ENCODE peak calls at places on chromosome 9, in four cellular contexts. J is heart left ventricle, L is HCT116, Q is testis. Z is an unnamed sample.

GRCh38 chr9:122180633-122181032 is 20.9 kb downstream of the MORN5 start:
- DNase-seq in J (no peak), L (peak; percentile 4), Q (peak; percentile 54), Z (no peak)

GRCh38 chr9:21730899-21731298 is 71.5 kb upstream of the MTAP start:
- DNase-seq in J (no peak), L (no peak), Q (no peak), Z (no peak)

GRCh38 chr9:20594521-20594920 is 27.8 kb downstream of the MLLT3 start:
- DNase-seq in J (no peak), L (no peak), Q (no peak), Z (no peak)

GRCh38 chr9:120383999-120384924 is 195.7 kb downstream of the CDK5RAP2 start:
- DNase-seq in J (peak; percentile 37), L (no peak), Q (no peak), Z (no peak)

GRCh38 chr9:95005276-95006141 is 279.0 kb downstream of the AOPEP start:
- DNase-seq in J (no peak), L (no peak), Q (peak; percentile 34), Z (peak; percentile 30)

GRCh38 chr9:110443146-110443877 is 105.6 kb upstream of the TXNDC8 start:
- DNase-seq in J (no peak), L (no peak), Q (no peak), Z (no peak)

GRCh38 chr9:122118343-122119165 is 25.4 kb upstream of the TTLL11 start:
- DNase-seq in J (no peak), L (no peak), Q (no peak), Z (no peak)

GRCh38 chr9:90287567-90288274 is 354.9 kb downstream of the DIRAS2 start:
- DNase-seq in J (no peak), L (no peak), Q (no peak), Z (no peak)

GRCh38 chr9:130846487-130847305 is 11.6 kb downstream of the ABL1 start:
- DNase-seq in J (peak; percentile 51), L (no peak), Q (peak; percentile 34), Z (peak; percentile 89)

GRCh38 chr9:3571500-3571899 is 45.7 kb upstream of the RFX3 start:
- DNase-seq in J (no peak), L (no peak), Q (no peak), Z (no peak)

GRCh38 chr9:134210511-134210907 is 46.1 kb upstream of the RNU6ATAC start:
- DNase-seq in J (peak; percentile 20), L (no peak), Q (no peak), Z (no peak)

DNA sequence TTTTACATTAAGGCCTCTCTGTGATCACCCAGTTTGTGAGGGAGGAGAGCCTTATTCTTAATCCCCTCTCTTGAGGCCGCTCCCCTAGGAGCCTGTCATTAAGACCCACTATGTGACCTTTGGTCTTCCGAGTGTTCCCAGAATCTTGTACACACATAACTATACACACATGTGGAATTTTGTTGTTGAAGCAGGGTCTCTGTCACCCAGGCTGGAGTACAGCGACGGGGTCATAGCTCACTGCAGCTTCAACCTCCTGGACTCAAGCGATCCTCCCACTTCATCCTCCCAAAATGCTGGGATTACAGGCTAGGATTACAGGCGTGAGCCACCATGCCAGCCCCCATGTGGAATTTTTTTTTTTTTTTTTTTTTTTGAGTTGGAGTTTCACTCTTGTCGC is 14.8 kb upstream of the PHYHD1 start:
- DNase-seq in J (no peak), L (no peak), Q (no peak), Z (no peak)
- H3K4me1 ChIP-seq in J (peaks cover 65% of the 10 kb centered on the region), L (peaks cover 16% of the 10 kb centered on the region), Q (peaks cover 39% of the 10 kb centered on the region), Z (peaks cover 2% of the 10 kb centered on the region)

GRCh38 chr9:85269811-85270210 is 471.9 kb downstream of the AGTPBP1 start:
- DNase-seq in J (no peak), L (no peak), Q (no peak), Z (no peak)
- TF ChIP-seq POLR2A in J (no peak), L (no peak), Q (no peak), Z (no peak)

GRCh38 chr9:23677446-23677845 is 148.6 kb downstream of the ELAVL2 start:
- DNase-seq in J (no peak), L (no peak), Q (no peak), Z (no peak)

GRCh38 chr9:23669776-23670175 is 156.3 kb downstream of the ELAVL2 start:
- DNase-seq in J (no peak), L (no peak), Q (no peak), Z (no peak)

GRCh38 chr9:23672121-23672520 is 153.9 kb downstream of the ELAVL2 start:
- DNase-seq in J (no peak), L (no peak), Q (no peak), Z (no peak)

DNA sequence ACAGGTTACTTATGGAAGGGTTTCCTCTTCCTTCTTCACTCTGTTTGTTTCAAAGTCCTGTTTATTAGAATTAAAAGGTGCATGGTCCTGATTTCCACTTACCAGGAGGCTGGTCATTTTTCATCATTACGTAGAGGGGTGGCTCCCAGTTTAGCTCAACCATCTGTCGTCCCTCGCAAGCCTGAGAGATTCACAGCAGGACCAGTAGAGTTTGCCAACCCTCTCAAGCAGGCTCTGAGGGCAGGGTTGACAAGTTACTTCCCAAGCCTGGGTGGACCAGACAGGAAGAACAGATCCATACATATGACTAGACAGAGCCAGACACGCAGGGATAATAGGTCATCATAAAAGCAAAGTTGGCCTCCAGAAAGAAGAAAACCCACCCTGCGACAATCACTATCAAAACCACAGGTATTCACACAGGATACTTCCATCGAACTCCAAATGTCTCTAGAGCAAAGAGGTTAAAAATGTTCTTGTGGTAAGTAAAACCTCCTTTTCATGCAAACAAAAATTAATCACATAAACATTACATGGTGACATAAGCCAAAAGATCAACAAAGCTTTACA is 151.9 kb downstream of the ELAVL2 start:
- DNase-seq in J (no peak), L (no peak), Q (no peak), Z (no peak)
- H3K27ac ChIP-seq in J (no peak overlapping the region), L (no peak overlapping the region), Q (no peak overlapping the region), Z (no peak overlapping the region)

GRCh38 chr9:93132946-93133640 is 958 bp downstream of the NINJ1 start:
- DNase-seq in J (peak; percentile 68), L (no peak), Q (peak; percentile 49), Z (peak; percentile 74)

GRCh38 chr9:93134018-93134739 is at the start of gene NINJ1:
- DNase-seq in J (peak; percentile 85), L (peak; percentile 4), Q (peak; percentile 75), Z (peak; percentile 79)

GRCh38 chr9:93136011-93136440 is 2.0 kb upstream of the NINJ1 start:
- DNase-seq in J (no peak), L (no peak), Q (no peak), Z (peak; percentile 26)

GRCh38 chr9:93133641-93134017 is 422 bp downstream of the NINJ1 start:
- DNase-seq in J (peak; percentile 89), L (no peak), Q (peak; percentile 84), Z (peak; percentile 91)

GRCh38 chr9:93134740-93135444 is 841 bp upstream of the NINJ1 start:
- DNase-seq in J (no peak), L (no peak), Q (no peak), Z (no peak)
- H3K4me1 ChIP-seq in J (peaks cover 50% of the 10 kb centered on the region), L (peaks cover 17% of the 10 kb centered on the region), Q (peaks cover 46% of the 10 kb centered on the region), Z (peaks cover 49% of the 10 kb centered on the region)